ENCODE peak calls at places on chromosome 6, in four cellular contexts. One of them, this sample, is unnamed.

GRCh38 chr6:31557443-31558317 is 10.3 kb downstream of the NFKBIL1 start:
- DNase-seq in stimulated activated CD4-positive, alpha-beta T cell treated with anti-CD3 and anti-CD28 coated beads, Interleukin-1b, Interleukin-23, amount 100 ng/mL, for 4 hours: no peak
- DNase-seq in neural crest cell: no peak
- DNase-seq in AG08396: no peak
- DNase-seq in this sample: no peak

GRCh38 chr6:43698584-43699349 is 11.2 kb upstream of the MRPS18A start:
- DNase-seq in stimulated activated CD4-positive, alpha-beta T cell treated with anti-CD3 and anti-CD28 coated beads, Interleukin-1b, Interleukin-23, amount 100 ng/mL, for 4 hours: no peak
- DNase-seq in AG08396: peak
- DNase-seq in neural crest cell: no peak
- DNase-seq in this sample: peak

GRCh38 chr6:44980841-44981240 is 347.3 kb upstream of the RUNX2 start:
- DNase-seq in stimulated activated CD4-positive, alpha-beta T cell treated with anti-CD3 and anti-CD28 coated beads, Interleukin-1b, Interleukin-23, amount 100 ng/mL, for 4 hours: no peak
- DNase-seq in neural crest cell: no peak
- DNase-seq in AG08396: no peak
- DNase-seq in this sample: no peak

GRCh38 chr6:3230275-3231212 is 3.1 kb upstream of the TUBB2B start:
- DNase-seq in stimulated activated CD4-positive, alpha-beta T cell treated with anti-CD3 and anti-CD28 coated beads, Interleukin-1b, Interleukin-23, amount 100 ng/mL, for 4 hours: no peak
- DNase-seq in neural crest cell: peak
- DNase-seq in AG08396: no peak
- DNase-seq in this sample: peak

GRCh38 chr6:45421700-45422540 is 44.2 kb upstream of the SUPT3H start:
- DNase-seq in AG08396: peak
- DNase-seq in stimulated activated CD4-positive, alpha-beta T cell treated with anti-CD3 and anti-CD28 coated beads, Interleukin-1b, Interleukin-23, amount 100 ng/mL, for 4 hours: peak
- DNase-seq in neural crest cell: peak
- DNase-seq in this sample: peak

GRCh38 chr6:106659859-106660258 is 30.5 kb downstream of the QRSL1 start:
- DNase-seq in AG08396: no peak
- DNase-seq in neural crest cell: no peak
- DNase-seq in stimulated activated CD4-positive, alpha-beta T cell treated with anti-CD3 and anti-CD28 coated beads, Interleukin-1b, Interleukin-23, amount 100 ng/mL, for 4 hours: no peak
- DNase-seq in this sample: no peak

GRCh38 chr6:34071111-34071883 is 74.6 kb downstream of the GRM4 start:
- DNase-seq in stimulated activated CD4-positive, alpha-beta T cell treated with anti-CD3 and anti-CD28 coated beads, Interleukin-1b, Interleukin-23, amount 100 ng/mL, for 4 hours: no peak
- DNase-seq in AG08396: no peak
- DNase-seq in neural crest cell: no peak
- DNase-seq in this sample: no peak

GRCh38 chr6:29236060-29236459 is 65.4 kb downstream of the OR2J2 start:
- DNase-seq in stimulated activated CD4-positive, alpha-beta T cell treated with anti-CD3 and anti-CD28 coated beads, Interleukin-1b, Interleukin-23, amount 100 ng/mL, for 4 hours: no peak
- DNase-seq in neural crest cell: no peak
- DNase-seq in AG08396: no peak
- DNase-seq in this sample: no peak